ENCODE peak calls at places on chromosome 21, in five cellular contexts. One of them, this sample, is unnamed.

GRCh38 chr21:43884012-43884860 is 19.2 kb downstream of the AGPAT3 start:
- DNase-seq in trophoblast cell: peak; percentile 59
- DNase-seq in cardiac muscle cell: peak; percentile 49
- DNase-seq in neuronal stem cell: no peak
- DNase-seq in BJ: no peak
- DNase-seq in this sample: no peak

GRCh38 chr21:30839304-30839703 is 9.7 kb upstream of the KRTAP7-1 start:
- DNase-seq in trophoblast cell: peak; percentile 66
- DNase-seq in neuronal stem cell: peak; percentile 27
- DNase-seq in cardiac muscle cell: peak; percentile 62
- DNase-seq in BJ: no peak
- DNase-seq in this sample: peak; percentile 28

GRCh38 chr21:14843991-14844390 is 220.8 kb downstream of the NRIP1 start:
- DNase-seq in neuronal stem cell: no peak
- DNase-seq in trophoblast cell: peak; percentile 47
- DNase-seq in BJ: no peak
- DNase-seq in cardiac muscle cell: no peak
- DNase-seq in this sample: no peak

GRCh38 chr21:28781602-28782274 is 210.9 kb downstream of the LTN1 start:
- DNase-seq in cardiac muscle cell: peak; percentile 6
- DNase-seq in BJ: no peak
- DNase-seq in neuronal stem cell: no peak
- DNase-seq in trophoblast cell: peak; percentile 48
- DNase-seq in this sample: peak; percentile 17

GRCh38 chr21:30674312-30674711 is 31.6 kb downstream of the KRTAP20-3 start:
- DNase-seq in trophoblast cell: no peak
- DNase-seq in cardiac muscle cell: no peak
- DNase-seq in neuronal stem cell: no peak
- DNase-seq in BJ: no peak
- DNase-seq in this sample: no peak

GRCh38 chr21:26788783-26789182 is 56.4 kb downstream of the ADAMTS1 start:
- DNase-seq in cardiac muscle cell: no peak
- DNase-seq in BJ: no peak
- DNase-seq in neuronal stem cell: no peak
- DNase-seq in trophoblast cell: no peak
- DNase-seq in this sample: no peak

GRCh38 chr21:20270365-20271055 is 727.7 kb upstream of the NCAM2 start:
- DNase-seq in cardiac muscle cell: no peak
- DNase-seq in trophoblast cell: no peak
- DNase-seq in neuronal stem cell: no peak
- DNase-seq in BJ: no peak
- DNase-seq in this sample: no peak

GRCh38 chr21:21831036-21831435 is 832.8 kb downstream of the NCAM2 start:
- DNase-seq in BJ: no peak
- DNase-seq in trophoblast cell: no peak
- DNase-seq in cardiac muscle cell: no peak
- DNase-seq in neuronal stem cell: no peak
- DNase-seq in this sample: no peak

GRCh38 chr21:19268634-19269138 is 865.1 kb upstream of the TMPRSS15 start:
- DNase-seq in trophoblast cell: no peak
- DNase-seq in cardiac muscle cell: no peak
- DNase-seq in neuronal stem cell: no peak
- DNase-seq in BJ: no peak
- DNase-seq in this sample: no peak

GRCh38 chr21:21631961-21632360 is 633.8 kb downstream of the NCAM2 start:
- DNase-seq in cardiac muscle cell: no peak
- DNase-seq in trophoblast cell: no peak
- DNase-seq in neuronal stem cell: no peak
- DNase-seq in BJ: no peak
- DNase-seq in this sample: no peak

GRCh38 chr21:44427241-44428120 is 27.8 kb upstream of the LRRC3 start:
- DNase-seq in cardiac muscle cell: no peak
- DNase-seq in neuronal stem cell: no peak
- DNase-seq in BJ: no peak
- DNase-seq in trophoblast cell: no peak
- DNase-seq in this sample: no peak

GRCh38 chr21:26042181-26042876 is 128.2 kb downstream of the APP start:
- DNase-seq in trophoblast cell: no peak
- DNase-seq in neuronal stem cell: no peak
- DNase-seq in cardiac muscle cell: no peak
- DNase-seq in BJ: no peak
- DNase-seq in this sample: no peak

GRCh38 chr21:14453339-14453738 is 70.4 kb upstream of the HSPA13 start:
- DNase-seq in trophoblast cell: no peak
- DNase-seq in cardiac muscle cell: no peak
- DNase-seq in neuronal stem cell: no peak
- DNase-seq in BJ: no peak
- DNase-seq in this sample: no peak

GRCh38 chr21:16667395-16667794 is 845.4 kb upstream of the CXADR start:
- DNase-seq in BJ: no peak
- DNase-seq in trophoblast cell: no peak
- DNase-seq in cardiac muscle cell: no peak
- DNase-seq in neuronal stem cell: no peak
- DNase-seq in this sample: no peak

GRCh38 chr21:15841856-15842564 is 112.2 kb downstream of the USP25 start:
- DNase-seq in BJ: no peak
- DNase-seq in neuronal stem cell: no peak
- DNase-seq in cardiac muscle cell: no peak
- DNase-seq in trophoblast cell: peak; percentile 56
- DNase-seq in this sample: no peak

GRCh38 chr21:32333953-32334673 is 35.5 kb downstream of the MRAP start:
- DNase-seq in BJ: no peak
- DNase-seq in cardiac muscle cell: no peak
- DNase-seq in trophoblast cell: no peak
- DNase-seq in neuronal stem cell: no peak
- DNase-seq in this sample: no peak

GRCh38 chr21:44437371-44437695 is 18.0 kb upstream of the LRRC3 start:
- DNase-seq in trophoblast cell: no peak
- DNase-seq in BJ: no peak
- DNase-seq in cardiac muscle cell: no peak
- DNase-seq in neuronal stem cell: no peak
- DNase-seq in this sample: no peak

GRCh38 chr21:16358021-16358420 is 628.2 kb downstream of the USP25 start:
- DNase-seq in BJ: no peak
- DNase-seq in neuronal stem cell: no peak
- DNase-seq in trophoblast cell: no peak
- DNase-seq in cardiac muscle cell: no peak
- DNase-seq in this sample: no peak

GRCh38 chr21:20997633-20998455 is at the start of gene NCAM2:
- DNase-seq in BJ: no peak
- DNase-seq in cardiac muscle cell: peak; percentile 89
- DNase-seq in neuronal stem cell: peak; percentile 82
- DNase-seq in trophoblast cell: peak; percentile 61
- DNase-seq in this sample: peak; percentile 38

GRCh38 chr21:28099296-28099695 is 893.4 kb downstream of the LTN1 start:
- DNase-seq in BJ: no peak
- DNase-seq in cardiac muscle cell: peak; percentile 30
- DNase-seq in trophoblast cell: no peak
- DNase-seq in neuronal stem cell: no peak
- DNase-seq in this sample: no peak

GRCh38 chr21:34574984-34575529 is 39.9 kb downstream of the RCAN1 start:
- DNase-seq in cardiac muscle cell: no peak
- DNase-seq in BJ: no peak
- DNase-seq in trophoblast cell: no peak
- DNase-seq in neuronal stem cell: no peak
- DNase-seq in this sample: peak; percentile 9

GRCh38 chr21:25541042-25541441 is 66.2 kb downstream of the MRPL39 start:
- DNase-seq in BJ: no peak
- DNase-seq in trophoblast cell: no peak
- DNase-seq in cardiac muscle cell: no peak
- DNase-seq in neuronal stem cell: no peak
- DNase-seq in this sample: no peak

GRCh38 chr21:29504751-29505321 is 206.1 kb downstream of the BACH1 start:
- DNase-seq in BJ: no peak
- DNase-seq in cardiac muscle cell: no peak
- DNase-seq in trophoblast cell: peak; percentile 93
- DNase-seq in neuronal stem cell: no peak
- DNase-seq in this sample: no peak

GRCh38 chr21:20250337-20250736 is 747.9 kb upstream of the NCAM2 start:
- DNase-seq in trophoblast cell: no peak
- DNase-seq in cardiac muscle cell: no peak
- DNase-seq in neuronal stem cell: no peak
- DNase-seq in BJ: no peak
- DNase-seq in this sample: no peak

GRCh38 chr21:43699933-43700599 is 18.9 kb upstream of the PDXK start:
- DNase-seq in trophoblast cell: no peak
- DNase-seq in neuronal stem cell: no peak
- DNase-seq in BJ: no peak
- DNase-seq in cardiac muscle cell: no peak
- DNase-seq in this sample: no peak

GRCh38 chr21:38211321-38211720 is 45.5 kb upstream of the KCNJ15 start:
- DNase-seq in cardiac muscle cell: no peak
- DNase-seq in BJ: no peak
- DNase-seq in trophoblast cell: no peak
- DNase-seq in neuronal stem cell: no peak
- DNase-seq in this sample: no peak

GRCh38 chr21:38212716-38213115 is 44.1 kb upstream of the KCNJ15 start:
- DNase-seq in cardiac muscle cell: no peak
- DNase-seq in BJ: no peak
- DNase-seq in trophoblast cell: no peak
- DNase-seq in neuronal stem cell: no peak
- DNase-seq in this sample: no peak

GRCh38 chr21:38202811-38203210 is 54.0 kb upstream of the KCNJ15 start:
- DNase-seq in BJ: no peak
- DNase-seq in neuronal stem cell: no peak
- DNase-seq in cardiac muscle cell: no peak
- DNase-seq in trophoblast cell: no peak
- DNase-seq in this sample: no peak

GRCh38 chr21:38203229-38203628 is 53.6 kb upstream of the KCNJ15 start:
- DNase-seq in cardiac muscle cell: no peak
- DNase-seq in BJ: no peak
- DNase-seq in trophoblast cell: no peak
- DNase-seq in neuronal stem cell: no peak
- DNase-seq in this sample: no peak

DNA sequence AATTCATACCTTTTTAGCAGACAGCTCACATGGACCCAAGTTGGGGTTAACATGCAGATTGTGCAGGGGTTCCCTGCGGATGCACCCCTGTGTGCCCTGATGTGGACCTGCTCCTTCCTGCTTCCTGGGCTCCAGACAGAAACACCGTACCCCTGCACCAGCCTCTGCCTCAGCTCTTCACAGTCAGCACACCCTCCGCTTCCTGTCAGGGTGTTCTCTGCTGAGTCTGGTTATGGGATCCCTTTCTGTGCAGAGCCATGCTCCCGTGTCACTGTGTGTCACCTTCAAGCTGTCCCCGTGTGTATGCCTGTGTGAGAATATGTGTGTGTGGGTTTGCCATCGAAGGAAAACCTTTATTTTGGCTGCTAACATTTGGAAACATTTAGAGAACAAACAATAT is 48.7 kb upstream of the KCNJ15 start:
- DNase-seq in BJ: no peak
- DNase-seq in neuronal stem cell: no peak
- DNase-seq in cardiac muscle cell: no peak
- DNase-seq in trophoblast cell: no peak
- DNase-seq in this sample: peak; percentile 40
- H3K4me3 ChIP-seq in BJ: no peak overlapping the region
- H3K4me3 ChIP-seq in neuronal stem cell: no peak overlapping the region
- H3K4me3 ChIP-seq in cardiac muscle cell: no peak overlapping the region
- H3K4me3 ChIP-seq in trophoblast cell: no peak overlapping the region
- H3K4me3 ChIP-seq in this sample: no peak overlapping the region

GRCh38 chr21:45454924-45455315 is 50.0 kb downstream of the COL18A1 start:
- DNase-seq in BJ: no peak
- DNase-seq in trophoblast cell: peak; percentile 4
- DNase-seq in cardiac muscle cell: no peak
- DNase-seq in neuronal stem cell: no peak
- DNase-seq in this sample: no peak
- H3K4me3 ChIP-seq in BJ: no peak overlapping the region
- H3K4me3 ChIP-seq in trophoblast cell: no peak overlapping the region
- H3K4me3 ChIP-seq in cardiac muscle cell: no peak overlapping the region
- H3K4me3 ChIP-seq in neuronal stem cell: no peak overlapping the region
- H3K4me3 ChIP-seq in this sample: no peak overlapping the region

GRCh38 chr21:17784604-17785402 is 34.4 kb downstream of the C21orf91 start:
- DNase-seq in trophoblast cell: no peak
- DNase-seq in cardiac muscle cell: no peak
- DNase-seq in neuronal stem cell: no peak
- DNase-seq in BJ: no peak
- DNase-seq in this sample: no peak

GRCh38 chr21:17783003-17783402 is 36.2 kb downstream of the C21orf91 start:
- DNase-seq in neuronal stem cell: no peak
- DNase-seq in BJ: no peak
- DNase-seq in cardiac muscle cell: no peak
- DNase-seq in trophoblast cell: no peak
- DNase-seq in this sample: no peak

GRCh38 chr21:17782051-17782450 is 37.1 kb downstream of the C21orf91 start:
- DNase-seq in neuronal stem cell: no peak
- DNase-seq in cardiac muscle cell: no peak
- DNase-seq in BJ: no peak
- DNase-seq in trophoblast cell: peak; percentile 31
- DNase-seq in this sample: peak; percentile 52

GRCh38 chr21:17785403-17785788 is 33.8 kb downstream of the C21orf91 start:
- DNase-seq in cardiac muscle cell: no peak
- DNase-seq in trophoblast cell: no peak
- DNase-seq in BJ: no peak
- DNase-seq in neuronal stem cell: no peak
- DNase-seq in this sample: no peak

GRCh38 chr21:17783816-17784598 is 35.1 kb downstream of the C21orf91 start:
- DNase-seq in cardiac muscle cell: no peak
- DNase-seq in BJ: no peak
- DNase-seq in trophoblast cell: no peak
- DNase-seq in neuronal stem cell: no peak
- DNase-seq in this sample: peak; percentile 78
- H3K4me3 ChIP-seq in cardiac muscle cell: no peak overlapping the region
- H3K4me3 ChIP-seq in BJ: no peak overlapping the region
- H3K4me3 ChIP-seq in trophoblast cell: no peak overlapping the region
- H3K4me3 ChIP-seq in neuronal stem cell: no peak overlapping the region
- H3K4me3 ChIP-seq in this sample: peak overlapping the region; percentile 32

DNA sequence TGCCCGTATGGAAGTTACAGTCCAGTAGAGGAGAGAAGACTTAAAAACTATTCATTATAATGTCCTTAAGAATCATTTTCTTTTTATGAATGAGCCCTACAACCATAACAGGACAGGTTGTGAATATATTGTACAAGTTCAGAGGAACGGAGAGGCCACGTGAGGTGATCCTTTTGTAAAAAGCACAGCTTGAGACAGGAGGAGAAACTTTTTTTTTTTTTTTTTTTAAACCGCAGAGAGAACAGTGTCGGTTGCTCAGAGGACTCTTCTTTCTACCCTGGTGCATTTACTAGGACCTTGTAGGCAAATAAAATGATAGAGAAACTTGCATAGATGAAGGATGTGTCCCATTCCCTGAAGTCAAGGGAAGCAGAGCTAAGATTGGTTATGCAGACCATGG is 32.1 kb downstream of the DYRK1A start:
- DNase-seq in BJ: no peak
- DNase-seq in cardiac muscle cell: no peak
- DNase-seq in trophoblast cell: no peak
- DNase-seq in neuronal stem cell: no peak
- DNase-seq in this sample: peak; percentile 84
- H3K4me3 ChIP-seq in BJ: no peak overlapping the region
- H3K4me3 ChIP-seq in cardiac muscle cell: no peak overlapping the region
- H3K4me3 ChIP-seq in trophoblast cell: no peak overlapping the region
- H3K4me3 ChIP-seq in neuronal stem cell: no peak overlapping the region
- H3K4me3 ChIP-seq in this sample: peak overlapping the region; percentile 31

DNA sequence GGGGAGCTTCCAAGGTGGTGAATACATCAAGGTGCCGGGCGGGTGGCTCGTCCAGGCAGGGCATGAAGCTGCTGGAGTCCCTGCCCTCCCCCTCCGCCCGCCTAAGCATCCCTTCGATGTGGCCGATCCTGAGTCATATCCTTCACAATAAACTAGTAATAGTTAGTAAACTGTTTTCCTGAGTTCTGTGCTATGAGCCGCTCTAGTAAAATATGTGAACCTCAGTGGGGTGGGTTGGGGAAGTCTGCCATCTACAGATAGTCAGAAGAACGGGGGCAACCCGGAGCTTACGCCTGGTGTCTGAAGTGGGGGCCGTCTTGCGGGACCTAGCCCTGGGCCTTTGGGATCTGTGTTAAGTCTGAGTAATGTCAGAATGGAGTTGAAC is 21.6 kb downstream of the C2CD2 start:
- DNase-seq in trophoblast cell: peak; percentile 54
- DNase-seq in BJ: peak; percentile 41
- DNase-seq in neuronal stem cell: no peak
- DNase-seq in cardiac muscle cell: no peak
- DNase-seq in this sample: no peak
- H3K4me3 ChIP-seq in trophoblast cell: no peak overlapping the region
- H3K4me3 ChIP-seq in BJ: no peak overlapping the region
- H3K4me3 ChIP-seq in neuronal stem cell: no peak overlapping the region
- H3K4me3 ChIP-seq in cardiac muscle cell: no peak overlapping the region
- H3K4me3 ChIP-seq in this sample: no peak overlapping the region